ENCODE peak calls at places on chromosomes 16 and 17, in seven cellular contexts. S is bronchial epithelial cell, E is uterus, F is suprapubic skin, I is fibroblast of lung, P is AG04450, D is pancreas. B is an unnamed sample.

GRCh38 chr17:42598905-42599304 is 10.3 kb downstream of the RETREG3 start:
- DNase-seq in E (no peak), I (no peak), F (no peak), D (no peak), P (no peak), S (no peak), B (no peak)

GRCh38 chr16:47136101-47136820 is 7.5 kb downstream of the NETO2 start:
- DNase-seq in P (no peak), D (no peak), I (peak), E (no peak), F (no peak), S (peak), B (no peak)

GRCh38 chr17:17152385-17152784 is 53.7 kb downstream of the PLD6 start:
- DNase-seq in S (no peak), I (peak), D (no peak), F (no peak), P (no peak), E (peak), B (no peak)

GRCh38 chr17:3603119-3603869 is 5.9 kb downstream of the TRPV1 start:
- DNase-seq in D (no peak), I (peak), E (no peak), F (no peak), S (peak), P (peak), B (no peak)

GRCh38 chr17:14942511-14943185 is 322.5 kb downstream of the PMP22 start:
- DNase-seq in E (no peak), I (no peak), P (no peak), S (peak), D (no peak), F (no peak), B (no peak)

GRCh38 chr17:7748098-7748775 is 30.7 kb downstream of the DNAH2 start:
- DNase-seq in I (peak), P (no peak), S (no peak), E (no peak), D (no peak), F (no peak), B (no peak)

GRCh38 chr17:10394201-10394887 is 21.5 kb upstream of the MYH13 start:
- DNase-seq in P (no peak), F (no peak), S (no peak), I (no peak), E (no peak), D (no peak), B (no peak)

GRCh38 chr17:73952498-73953205 is 250.8 kb upstream of the RPL38 start:
- DNase-seq in F (no peak), E (no peak), D (peak), P (no peak), S (no peak), I (no peak), B (peak)

DNA sequence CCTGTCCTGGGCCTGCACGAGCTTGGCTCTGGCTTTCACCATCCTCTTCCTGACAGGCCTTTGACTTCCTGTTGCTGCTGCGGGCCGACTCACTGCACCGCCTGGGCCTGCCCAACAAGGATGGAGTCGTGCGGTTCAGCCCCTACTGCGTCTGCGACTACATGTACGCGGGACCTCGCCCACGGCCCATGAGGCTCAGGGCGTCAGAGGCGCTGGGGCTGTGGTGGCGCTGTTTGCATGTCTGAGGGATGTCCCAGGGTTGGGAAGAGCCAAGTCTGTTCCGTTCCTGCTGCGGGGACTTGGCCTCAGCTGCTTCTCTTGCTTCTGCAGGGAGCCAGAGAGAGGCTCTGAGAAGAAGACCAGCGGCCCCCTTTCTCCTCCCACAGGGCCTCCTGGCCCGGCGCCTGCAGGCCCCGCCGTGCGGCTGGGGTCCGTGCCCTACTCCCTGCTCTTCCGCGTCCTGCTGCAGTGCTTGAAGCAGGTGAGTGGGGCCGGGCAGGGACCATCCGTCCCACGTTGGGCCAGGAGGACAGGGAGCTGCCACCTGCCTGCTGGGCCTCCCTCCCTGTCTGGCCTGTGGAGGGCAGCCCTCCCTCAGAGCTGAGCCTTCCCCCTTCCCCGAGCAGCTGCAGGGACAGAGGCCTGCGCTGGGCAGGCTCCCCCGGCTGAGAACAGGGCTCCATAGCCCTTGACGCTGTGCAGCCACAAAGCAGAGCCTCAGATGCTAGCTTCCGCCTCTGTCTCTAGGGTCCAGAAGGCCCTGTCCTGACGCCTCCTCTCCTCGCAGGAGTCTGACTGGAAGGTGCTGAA is 23.9 kb downstream of the TSC2 start:
- DNase-seq in P (no peak), S (no peak), D (peak), E (no peak), I (no peak), F (no peak), B (no peak)
- TF ChIP-seq CTCF in P (no peak), S (no peak), D (no peak), E (no peak), I (no peak), F (no peak), B (no peak)

GRCh38 chr16:1448536-1449116 is 4.3 kb upstream of the CCDC154 start:
- DNase-seq in D (no peak), P (no peak), F (no peak), S (no peak), E (no peak), I (no peak), B (no peak)

GRCh38 chr16:1449201-1449788 is 4.9 kb upstream of the CCDC154 start:
- DNase-seq in P (no peak), F (no peak), E (no peak), I (no peak), D (peak), S (no peak), B (no peak)

GRCh38 chr16:1451702-1452392 is 7.5 kb upstream of the CCDC154 start:
- DNase-seq in F (no peak), D (no peak), S (no peak), I (no peak), E (no peak), P (no peak), B (no peak)

GRCh38 chr16:1450841-1451240 is 6.5 kb upstream of the CCDC154 start:
- DNase-seq in S (no peak), E (no peak), I (no peak), D (no peak), P (no peak), F (no peak), B (no peak)

DNA sequence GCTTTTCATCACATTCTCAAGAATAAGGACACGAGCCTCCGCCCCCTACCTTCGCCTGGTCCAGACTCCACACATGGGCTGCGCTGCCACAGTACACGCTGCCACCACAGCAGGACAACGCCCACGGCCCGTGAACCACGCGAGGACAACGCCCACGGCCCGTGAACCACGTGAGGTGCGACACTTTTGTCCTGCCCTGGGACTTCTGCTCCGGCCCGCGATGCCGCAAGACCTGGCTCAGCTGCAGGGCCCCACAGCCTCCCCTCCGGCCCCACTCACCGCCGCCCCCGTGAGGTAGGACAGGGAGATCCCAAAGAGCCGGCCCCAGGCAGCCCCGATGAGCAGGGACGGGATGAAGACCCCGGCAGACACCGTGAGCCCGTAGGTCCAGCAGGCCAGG is 5.9 kb upstream of the CCDC154 start:
- DNase-seq in E (no peak), S (no peak), F (no peak), P (no peak), D (no peak), I (no peak), B (no peak)
- TF ChIP-seq CTCF in E (no peak), S (no peak), F (no peak), P (no peak), D (no peak), I (no peak), B (no peak)

GRCh38 chr17:75239778-75240393 is 21.5 kb downstream of the GGA3 start:
- DNase-seq in P (no peak), S (no peak), D (no peak), E (no peak), I (no peak), F (no peak), B (no peak)

GRCh38 chr17:75239214-75239613 is 22.2 kb downstream of the GGA3 start:
- DNase-seq in P (no peak), E (no peak), S (no peak), F (no peak), I (no peak), D (no peak), B (no peak)

GRCh38 chr17:75241502-75241901 is 19.9 kb downstream of the GGA3 start:
- DNase-seq in S (no peak), E (no peak), P (no peak), I (no peak), D (no peak), F (no peak), B (no peak)

GRCh38 chr17:75241143-75241430 is 20.3 kb downstream of the GGA3 start:
- DNase-seq in P (no peak), F (no peak), S (no peak), E (no peak), I (no peak), D (no peak), B (no peak)

GRCh38 chr17:75240394-75241142 is 20.8 kb downstream of the GGA3 start:
- DNase-seq in S (no peak), F (no peak), D (no peak), E (no peak), P (no peak), I (peak), B (no peak)
- TF ChIP-seq CTCF in S (peak), F (no peak), D (no peak), E (peak), P (peak), I (peak), B (peak)

GRCh38 chr16:80616362-80616761 is 75.6 kb downstream of the DYNLRB2 start:
- DNase-seq in S (no peak), D (no peak), F (no peak), E (no peak), I (no peak), P (no peak), B (no peak)

GRCh38 chr16:80611930-80612327 is 71.1 kb downstream of the DYNLRB2 start:
- DNase-seq in S (no peak), F (no peak), I (no peak), D (no peak), E (no peak), P (no peak), B (no peak)

GRCh38 chr16:80615751-80616150 is 75.0 kb downstream of the DYNLRB2 start:
- DNase-seq in S (no peak), D (no peak), I (no peak), F (no peak), P (no peak), E (no peak), B (no peak)

GRCh38 chr16:80612461-80613017 is 71.7 kb downstream of the DYNLRB2 start:
- DNase-seq in I (no peak), E (no peak), F (no peak), D (no peak), S (no peak), P (no peak), B (no peak)

DNA sequence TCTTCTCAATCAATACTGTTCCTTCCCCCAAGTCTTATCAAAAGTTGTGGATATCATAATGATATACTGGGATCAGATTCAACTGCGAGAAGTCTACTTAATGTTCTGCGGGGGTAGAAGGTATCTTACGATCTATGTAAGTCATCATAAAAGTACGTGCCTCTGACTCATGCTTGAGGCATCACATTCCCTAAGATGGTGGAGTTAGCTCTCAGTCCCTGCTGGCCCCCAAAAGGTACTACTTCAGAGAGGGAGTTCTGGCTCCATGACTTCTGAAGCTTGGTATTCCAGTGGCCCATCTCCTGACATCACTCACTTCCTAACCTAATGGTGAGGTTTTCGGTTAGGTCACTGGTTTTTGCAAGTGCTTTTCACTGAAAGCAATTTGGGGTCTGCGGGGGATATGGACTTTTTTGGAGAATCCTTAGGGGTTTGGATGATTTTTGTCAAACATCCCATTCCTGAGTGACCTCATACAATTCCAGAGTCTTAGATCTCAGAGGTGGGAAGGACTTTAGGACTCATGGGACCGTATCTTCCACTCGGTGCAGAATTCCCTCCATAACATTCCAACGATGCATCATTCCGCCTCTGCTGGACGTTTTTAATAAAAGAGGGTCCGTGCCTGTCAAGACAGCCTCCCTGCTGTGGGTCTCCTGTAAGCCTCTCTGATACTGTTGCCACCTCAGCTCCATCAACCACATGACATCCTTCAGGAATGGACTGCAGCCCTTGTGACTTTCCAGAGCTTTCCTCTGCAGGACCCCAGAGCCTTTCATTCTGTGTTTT is 74.3 kb downstream of the DYNLRB2 start:
- DNase-seq in P (peak), D (no peak), I (peak), E (no peak), F (no peak), S (peak), B (no peak)
- TF ChIP-seq CTCF in P (peak), D (no peak), I (no peak), E (no peak), F (no peak), S (no peak), B (no peak)

GRCh38 chr16:73337897-73338296 is 290.0 kb upstream of the ZFHX3 start:
- DNase-seq in F (no peak), D (no peak), E (no peak), S (no peak), P (no peak), I (no peak), B (no peak)
- TF ChIP-seq CTCF in F (no peak), D (no peak), E (no peak), S (no peak), P (no peak), I (no peak), B (no peak)